ENCODE peak calls at places on chromosomes 1 and 21, in eight cellular contexts. F is progenitor cell of endocrine pancreas, I is endothelial cell, G is ovary, Q is NB4, T is BJ, O is mesothelial cell of epicardium, C is PC-3. V is an unnamed sample.

GRCh38 chr1:202716654-202717053 is 6.4 kb upstream of the SYT2 start:
- DNase-seq in I (no peak), F (no peak), O (no peak), T (no peak), G (no peak), Q (no peak), C (no peak), V (no peak)

GRCh38 chr1:220271706-220272046 is 577 bp downstream of the RAB3GAP2 start:
- DNase-seq in I (peak), G (no peak), F (no peak), O (no peak), C (no peak), T (no peak), Q (peak), V (no peak)

GRCh38 chr1:88678405-88678804 is 5.7 kb upstream of the PKN2 start:
- DNase-seq in C (peak), I (no peak), Q (no peak), G (no peak), O (no peak), T (no peak), F (no peak), V (no peak)

GRCh38 chr1:64060611-64061302 is 142.7 kb upstream of the UBE2U start:
- DNase-seq in Q (no peak), I (no peak), C (no peak), O (no peak), G (no peak), T (no peak), F (no peak), V (no peak)

GRCh38 chr1:163471766-163472165 is 150.0 kb downstream of the NUF2 start:
- DNase-seq in C (no peak), O (no peak), G (no peak), Q (no peak), F (no peak), I (no peak), T (no peak), V (no peak)

GRCh38 chr1:226066415-226067077 is 4.0 kb downstream of the H3-3A start:
- DNase-seq in O (no peak), T (no peak), I (no peak), C (no peak), G (no peak), F (no peak), Q (no peak), V (no peak)

GRCh38 chr1:115838805-115839705 is 1.9 kb downstream of the NHLH2 start:
- DNase-seq in F (peak), G (no peak), T (no peak), O (peak), I (peak), C (no peak), Q (peak), V (no peak)

GRCh38 chr1:93591833-93592635 is 89.6 kb downstream of the BCAR3 start:
- DNase-seq in O (peak), C (peak), I (no peak), Q (peak), G (no peak), F (peak), T (no peak), V (peak)

GRCh38 chr21:42279888-42280287 is 35.3 kb downstream of the TFF3 start:
- DNase-seq in G (no peak), Q (no peak), F (no peak), O (no peak), I (no peak), T (no peak), C (no peak), V (no peak)

GRCh38 chr1:91754348-91754747 is 131.6 kb downstream of the TGFBR3 start:
- DNase-seq in G (no peak), I (no peak), F (no peak), C (peak), O (no peak), Q (no peak), T (no peak), V (no peak)

GRCh38 chr1:159090566-159091546 is 14.3 kb upstream of the AIM2 start:
- DNase-seq in G (no peak), F (no peak), C (no peak), Q (peak), I (no peak), T (no peak), O (no peak), V (no peak)

GRCh38 chr1:16716691-16717173 is 23.6 kb upstream of the RNU1-4 start:
- DNase-seq in I (peak), Q (no peak), G (peak), F (no peak), C (peak), O (no peak), T (no peak), V (peak)

GRCh38 chr1:200379431-200379755 is 30.4 kb downstream of the ZNF281 start:
- DNase-seq in Q (no peak), G (no peak), T (peak), O (no peak), I (no peak), F (no peak), C (peak), V (no peak)

GRCh38 chr1:24972257-24973242 is 42.5 kb upstream of the RUNX3 start:
- DNase-seq in O (no peak), Q (no peak), I (no peak), C (no peak), F (no peak), T (no peak), G (no peak), V (no peak)

GRCh38 chr1:214844319-214844718 is 238.2 kb upstream of the KCNK2 start:
- DNase-seq in C (no peak), G (no peak), O (no peak), Q (no peak), T (no peak), I (no peak), F (no peak), V (no peak)

GRCh38 chr1:79082233-79082632 is 75.7 kb upstream of the ADGRL4 start:
- DNase-seq in I (no peak), T (no peak), Q (no peak), F (no peak), O (no peak), C (no peak), G (no peak), V (no peak)

GRCh38 chr1:94202241-94202640 is 35.1 kb downstream of the ARHGAP29 start:
- DNase-seq in C (no peak), G (no peak), F (no peak), Q (no peak), T (no peak), O (no peak), I (no peak), V (no peak)

GRCh38 chr1:228345201-228345930 is 61.3 kb downstream of the TRIM11 start:
- DNase-seq in I (no peak), G (peak), F (no peak), Q (no peak), O (no peak), C (no peak), T (no peak), V (peak)

GRCh38 chr1:18140411-18140810 is 32.8 kb downstream of the IGSF21 start:
- DNase-seq in C (no peak), O (no peak), G (no peak), F (no peak), I (no peak), T (no peak), Q (no peak), V (no peak)

GRCh38 chr1:168605443-168605842 is 29.0 kb downstream of the XCL1 start:
- DNase-seq in F (no peak), O (no peak), C (no peak), I (no peak), Q (no peak), G (no peak), T (no peak), V (no peak)

GRCh38 chr1:248837045-248837793 is 805 bp upstream of the ZNF672 start:
- DNase-seq in T (no peak), F (no peak), I (no peak), O (no peak), G (no peak), C (no peak), Q (no peak), V (no peak)

GRCh38 chr1:26853156-26853555 is 9.8 kb upstream of the SFN start:
- DNase-seq in O (peak), T (no peak), Q (peak), F (peak), C (peak), G (peak), I (peak), V (peak)

GRCh38 chr1:223123238-223123976 is 19.6 kb downstream of the TLR5 start:
- DNase-seq in T (no peak), Q (peak), G (peak), I (peak), C (peak), O (peak), F (peak), V (no peak)

GRCh38 chr1:71414229-71414628 is 333.4 kb upstream of the ZRANB2 start:
- DNase-seq in C (no peak), F (no peak), T (no peak), Q (peak), G (no peak), O (no peak), I (no peak), V (no peak)

GRCh38 chr1:198320748-198321147 is 163.9 kb downstream of the NEK7 start:
- DNase-seq in O (no peak), T (no peak), F (no peak), G (no peak), C (no peak), Q (peak), I (no peak), V (no peak)

GRCh38 chr1:87450615-87451209 is 122.0 kb downstream of the LMO4 start:
- DNase-seq in I (no peak), T (no peak), F (no peak), Q (no peak), G (no peak), C (peak), O (no peak), V (no peak)
- TF ChIP-seq CTCF in I (no peak), T (no peak), F (no peak), Q (no peak), G (no peak), C (peak), O (no peak), V (no peak)

GRCh38 chr21:19510653-19511052 is 1107.1 kb upstream of the TMPRSS15 start:
- DNase-seq in O (no peak), I (no peak), G (no peak), T (no peak), Q (no peak), C (no peak), F (no peak), V (no peak)

GRCh38 chr21:19508442-19508841 is 1104.9 kb upstream of the TMPRSS15 start:
- DNase-seq in F (no peak), I (no peak), O (no peak), C (no peak), G (no peak), Q (no peak), T (no peak), V (no peak)

GRCh38 chr21:19510057-19510456 is 1106.5 kb upstream of the TMPRSS15 start:
- DNase-seq in T (no peak), C (no peak), G (no peak), Q (no peak), F (no peak), O (no peak), I (no peak), V (no peak)

GRCh38 chr21:19508844-19509243 is 1105.3 kb upstream of the TMPRSS15 start:
- DNase-seq in F (no peak), T (no peak), O (no peak), I (no peak), C (no peak), G (no peak), Q (no peak), V (no peak)

GRCh38 chr21:19507682-19508260 is 1104.2 kb upstream of the TMPRSS15 start:
- DNase-seq in C (peak), I (no peak), Q (peak), F (no peak), G (no peak), T (no peak), O (no peak), V (no peak)
- TF ChIP-seq CTCF in C (peak), I (peak), Q (peak), F (peak), G (no peak), T (no peak), O (peak), V (peak)

DNA sequence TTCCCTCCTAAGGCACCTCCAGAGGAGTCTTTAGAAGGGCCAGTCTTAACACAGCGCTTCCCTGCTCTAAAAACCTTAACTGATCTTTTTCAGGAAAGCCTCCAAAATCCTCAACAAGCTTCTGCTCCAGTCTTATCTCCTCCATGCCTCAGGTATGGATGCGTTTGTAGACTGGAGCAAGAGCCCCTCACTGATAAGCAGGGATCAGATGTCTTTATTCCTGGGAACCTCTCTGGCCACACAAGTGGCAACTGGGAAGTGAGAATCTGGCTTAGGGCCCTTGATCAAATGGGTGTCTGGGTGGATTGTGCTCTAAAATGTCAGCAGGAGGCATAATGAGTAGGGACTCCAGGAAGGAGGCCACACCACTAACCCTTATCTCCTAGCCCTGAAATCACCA is 1.4 kb downstream of the ZBTB8A start:
- DNase-seq in F (no peak), I (no peak), O (no peak), G (no peak), T (no peak), Q (peak), C (no peak), V (no peak)
- TF ChIP-seq CTCF in F (no peak), I (no peak), O (no peak), G (no peak), T (no peak), Q (no peak), C (no peak), V (no peak)

GRCh38 chr1:19596719-19597462 is 47.2 kb upstream of the NBL1 start:
- DNase-seq in T (peak), I (peak), G (peak), O (peak), Q (peak), C (peak), F (peak), V (peak)
- TF ChIP-seq CTCF in T (no peak), I (no peak), G (no peak), O (no peak), Q (no peak), C (no peak), F (no peak), V (no peak)

GRCh38 chr1:30695481-30695880 is 27.9 kb downstream of the MATN1 start:
- DNase-seq in Q (no peak), T (no peak), G (no peak), I (no peak), O (no peak), F (no peak), C (no peak), V (no peak)

GRCh38 chr1:30692948-30693301 is 30.5 kb downstream of the MATN1 start:
- DNase-seq in F (no peak), T (no peak), Q (no peak), G (no peak), C (no peak), O (no peak), I (no peak), V (no peak)

GRCh38 chr1:30693820-30694219 is 29.6 kb downstream of the MATN1 start:
- DNase-seq in I (no peak), C (no peak), G (no peak), Q (no peak), O (no peak), T (no peak), F (no peak), V (no peak)

GRCh38 chr1:30693366-30693765 is 30.0 kb downstream of the MATN1 start:
- DNase-seq in O (no peak), F (no peak), C (no peak), G (no peak), Q (no peak), T (no peak), I (no peak), V (no peak)

DNA sequence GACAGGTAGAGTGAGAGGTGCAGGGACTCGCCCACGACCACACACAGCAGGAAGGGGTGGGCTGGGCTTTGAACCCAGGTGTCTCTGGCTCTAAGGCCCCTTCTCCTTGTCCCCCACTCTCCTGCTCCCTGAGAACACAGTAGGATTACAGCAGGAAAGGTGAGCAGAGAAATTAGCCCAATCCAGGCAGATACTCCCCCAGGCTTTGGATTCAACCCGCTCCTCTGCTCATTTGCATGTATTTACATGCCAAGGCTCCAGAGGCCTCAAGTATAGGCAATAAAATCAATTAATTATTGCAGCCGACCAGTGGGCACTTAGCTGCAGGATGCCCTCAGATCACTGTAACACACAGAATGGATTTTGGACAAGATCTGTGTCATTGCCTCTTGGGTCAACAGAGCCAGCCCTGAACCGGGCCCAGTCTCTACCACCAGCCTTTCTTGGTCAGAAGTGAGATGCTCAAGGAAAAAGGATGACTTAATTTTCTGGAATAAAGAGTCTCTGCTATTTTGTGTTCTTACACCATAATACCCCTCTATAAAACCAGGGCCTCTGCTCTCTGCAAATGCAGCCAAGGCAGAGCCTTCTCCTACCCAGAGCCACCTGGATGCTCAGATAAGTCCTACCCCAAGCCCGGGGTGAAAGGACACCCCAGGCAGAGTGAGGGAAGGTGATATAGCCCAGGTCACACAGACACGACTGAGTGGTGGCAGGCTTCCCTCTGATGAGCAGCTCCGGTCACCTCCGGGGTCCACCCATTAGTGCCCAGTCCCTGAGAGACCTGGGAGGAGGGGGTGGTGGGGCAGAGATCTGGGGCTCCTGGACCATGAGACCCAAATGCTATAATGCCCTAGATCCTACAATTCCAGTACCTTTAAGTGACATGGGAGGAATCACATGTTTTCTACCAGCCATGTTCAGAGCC is 28.9 kb downstream of the MATN1 start:
- DNase-seq in F (no peak), C (no peak), Q (no peak), O (no peak), T (no peak), G (no peak), I (no peak), V (no peak)
- TF ChIP-seq CTCF in F (no peak), C (no peak), Q (no peak), O (no peak), T (no peak), G (no peak), I (no peak), V (no peak)

GRCh38 chr1:167057297-167057688 is 32.9 kb downstream of the GPA33 start:
- DNase-seq in O (no peak), Q (peak), G (no peak), I (peak), F (no peak), C (peak), T (no peak), V (no peak)
- TF ChIP-seq CTCF in O (no peak), Q (peak), G (no peak), I (peak), F (peak), C (peak), T (peak), V (peak)

V was measured in type B pancreatic cell.